ENCODE peak calls at places on chromosomes 1 and 21, in six cellular contexts. H, E, R, G, T and X are unnamed samples.

GRCh38 chr21:45258476-45258875 is 29.2 kb downstream of the POFUT2 start:
- DNase-seq in R (peak; percentile 38), T (no peak), G (no peak), H (no peak), E (no peak), X (no peak)

GRCh38 chr1:4033129-4033676 is 133.1 kb upstream of the C1orf174 start:
- DNase-seq in R (no peak), G (no peak), T (no peak), H (no peak), E (no peak), X (no peak)

GRCh38 chr21:15848632-15849031 is 118.8 kb downstream of the USP25 start:
- DNase-seq in G (no peak), T (no peak), R (no peak), H (no peak), E (no peak), X (no peak)

GRCh38 chr1:25933479-25934365 is 27.5 kb upstream of the STMN1 start:
- DNase-seq in G (no peak), H (no peak), R (no peak), T (no peak), E (no peak), X (no peak)

GRCh38 chr1:226872455-226872854 is 2.0 kb downstream of the PSEN2 start:
- DNase-seq in R (no peak), G (no peak), E (no peak), T (no peak), H (no peak), X (no peak)

GRCh38 chr21:28421716-28422480 is 570.8 kb downstream of the LTN1 start:
- DNase-seq in E (no peak), R (no peak), H (no peak), T (no peak), G (no peak), X (no peak)

GRCh38 chr1:169925505-169926482 is 32.1 kb upstream of the SCYL3 start:
- DNase-seq in R (no peak), E (no peak), G (no peak), H (peak; percentile 22), T (no peak), X (no peak)

GRCh38 chr1:2971609-2972008 is 49.7 kb upstream of the ACTRT2 start:
- DNase-seq in T (no peak), H (no peak), R (peak; percentile 43), G (peak; percentile 15), E (no peak), X (no peak)

GRCh38 chr1:7912743-7913557 is 27.7 kb downstream of the TNFRSF9 start:
- DNase-seq in R (no peak), E (no peak), G (peak; percentile 42), H (peak; percentile 37), T (no peak), X (no peak)

GRCh38 chr1:177174921-177175634 is 4.3 kb downstream of the BRINP2 start:
- DNase-seq in H (no peak), R (no peak), T (no peak), E (no peak), G (no peak), X (no peak)

GRCh38 chr1:19034721-19035120 is 78.2 kb upstream of the IFFO2 start:
- DNase-seq in G (peak; percentile 12), E (no peak), R (no peak), T (no peak), H (no peak), X (no peak)

GRCh38 chr1:42430286-42430685 is 25.5 kb downstream of the ZMYND12 start:
- DNase-seq in H (no peak), G (no peak), T (no peak), R (no peak), E (no peak), X (no peak)

GRCh38 chr1:94178896-94179295 is 57.9 kb upstream of the ABCA4 start:
- DNase-seq in H (no peak), G (no peak), E (no peak), T (no peak), R (no peak), X (no peak)

GRCh38 chr1:1597275-1597930 is 2.5 kb downstream of the FNDC10 start:
- DNase-seq in R (no peak), E (peak; percentile 46), H (peak; percentile 76), T (no peak), G (no peak), X (no peak)

GRCh38 chr21:36555199-36555598 is 75.3 kb upstream of the CLDN14 start:
- DNase-seq in R (no peak), G (no peak), H (no peak), T (no peak), E (no peak), X (no peak)

GRCh38 chr1:53089478-53090226 is 27.6 kb downstream of the PODN start:
- DNase-seq in R (no peak), T (no peak), E (no peak), G (no peak), H (no peak), X (no peak)

GRCh38 chr1:184604152-184604900 is 150.3 kb downstream of the EDEM3 start:
- DNase-seq in G (no peak), H (no peak), T (no peak), R (no peak), E (no peak), X (no peak)

GRCh38 chr1:156897078-156897825 is 3.7 kb downstream of the PEAR1 start:
- DNase-seq in H (no peak), E (no peak), T (no peak), G (no peak), R (no peak), X (no peak)

GRCh38 chr1:181655756-181656155 is 172.4 kb downstream of the CACNA1E start:
- DNase-seq in T (no peak), E (no peak), H (no peak), G (no peak), R (no peak), X (no peak)
- TF ChIP-seq POLR2AphosphoS5 in T (no peak), E (no peak), H (no peak), G (no peak), R (no peak), X (no peak)

GRCh38 chr1:21536223-21536622 is 27.0 kb downstream of the ALPL start:
- DNase-seq in R (no peak), E (no peak), H (no peak), T (no peak), G (no peak), X (no peak)

GRCh38 chr1:21537511-21537931 is 28.3 kb downstream of the ALPL start:
- DNase-seq in E (no peak), R (no peak), H (peak; percentile 51), G (no peak), T (no peak), X (no peak)

GRCh38 chr1:21541330-21541729 is 32.1 kb downstream of the ALPL start:
- DNase-seq in R (no peak), G (no peak), H (no peak), T (no peak), E (no peak), X (no peak)

GRCh38 chr1:21539933-21540332 is 30.7 kb downstream of the ALPL start:
- DNase-seq in H (peak; percentile 87), R (peak; percentile 97), T (no peak), G (no peak), E (no peak), X (no peak)

DNA sequence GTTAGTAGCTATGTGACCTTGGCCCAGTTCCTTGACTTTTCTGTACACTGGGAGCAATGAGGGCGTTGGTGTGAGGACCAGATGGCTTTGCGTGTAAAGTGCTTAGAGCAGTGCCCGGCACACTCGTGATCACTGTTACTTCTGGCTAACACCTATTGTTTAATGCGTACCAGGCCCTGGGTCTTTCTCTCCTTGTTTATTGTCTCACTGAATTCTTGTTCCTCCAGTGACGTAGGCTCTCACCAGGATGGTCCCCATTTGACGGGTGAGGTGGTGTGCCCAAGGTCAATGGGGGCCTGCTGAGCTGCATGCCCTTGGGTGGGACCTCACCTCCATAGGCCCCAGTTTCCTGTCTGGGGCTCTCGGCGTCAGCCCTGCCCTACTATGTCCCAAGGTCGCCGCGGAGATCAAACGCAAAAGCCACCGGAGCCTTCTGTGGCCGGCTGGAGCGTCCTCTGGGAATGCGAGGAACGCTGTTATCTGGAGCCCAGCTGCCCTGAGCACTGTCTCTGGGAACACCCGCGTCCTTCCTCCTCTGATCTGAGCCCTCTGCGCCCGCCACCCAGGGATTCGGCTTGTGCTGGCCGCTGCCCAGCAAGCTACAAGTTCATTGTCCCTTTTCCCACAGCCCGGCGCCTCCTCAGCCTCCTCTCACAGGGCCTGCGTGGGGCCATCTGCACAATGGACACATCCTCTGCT is 28.9 kb downstream of the ALPL start:
- DNase-seq in T (no peak), G (no peak), R (no peak), E (no peak), H (peak; percentile 52), X (no peak)
- TF ChIP-seq POLR2AphosphoS5 in T (no peak), G (no peak), R (peak; percentile 19), E (no peak), H (no peak), X (no peak)

GRCh38 chr1:68401506-68401905 is 48.2 kb downstream of the RPE65 start:
- DNase-seq in G (no peak), H (no peak), E (no peak), T (no peak), R (no peak), X (no peak)
- TF ChIP-seq POLR2AphosphoS5 in G (no peak), H (no peak), E (no peak), T (no peak), R (no peak), X (no peak)

GRCh38 chr1:147781056-147781471 is 20.7 kb upstream of the GJA5 start:
- DNase-seq in E (no peak), H (peak; percentile 66), T (no peak), G (no peak), R (no peak), X (no peak)
- TF ChIP-seq POLR2AphosphoS5 in E (no peak), H (no peak), T (no peak), G (no peak), R (no peak), X (no peak)

DNA sequence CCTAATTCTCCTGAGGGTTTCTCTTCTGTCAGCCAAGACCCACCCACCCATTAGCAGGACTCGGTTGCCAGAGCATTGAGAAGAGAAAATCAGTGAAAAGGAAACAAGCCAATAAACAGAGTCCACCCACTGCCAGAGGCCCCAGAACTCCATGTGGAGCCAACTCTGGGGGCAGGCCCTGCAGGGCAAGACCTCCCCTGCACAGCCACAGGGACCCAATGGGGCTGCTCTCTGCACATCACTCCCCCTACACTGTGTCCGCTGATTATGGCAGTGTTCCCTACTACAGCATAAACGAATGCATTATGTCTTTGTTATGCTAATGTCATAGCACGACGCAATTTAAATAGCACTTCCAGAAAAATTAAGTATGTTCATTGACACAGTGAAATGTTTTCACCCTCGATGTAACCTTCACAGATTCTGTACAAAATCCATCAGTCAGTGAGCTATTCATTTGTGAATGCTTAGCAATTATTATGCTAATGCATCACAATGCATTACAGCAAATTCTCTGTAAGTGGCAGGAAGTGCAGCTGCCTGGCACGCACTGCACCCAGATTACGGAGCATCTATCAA is 56.5 kb downstream of the GRIK3 start:
- DNase-seq in R (no peak), T (no peak), E (no peak), G (no peak), H (no peak), X (no peak)
- TF ChIP-seq POLR2AphosphoS5 in R (no peak), T (no peak), E (no peak), G (no peak), H (no peak), X (no peak)